ENCODE peak calls at places on chromosomes 2 and 18, in five cellular contexts. One of them, this sample, is unnamed.

GRCh38 chr2:173290046-173290445 is 64.6 kb upstream of the CDCA7 start:
- DNase-seq in M059J: no peak
- DNase-seq in heart right ventricle: no peak
- DNase-seq in tibial artery: no peak
- DNase-seq in NCI-H748 treated with DMSO at 0.1 percent for 48 hours: no peak
- DNase-seq in this sample: no peak

GRCh38 chr2:60352491-60353405 is 200.7 kb downstream of the BCL11A start:
- DNase-seq in NCI-H748 treated with DMSO at 0.1 percent for 48 hours: no peak
- DNase-seq in M059J: no peak
- DNase-seq in tibial artery: no peak
- DNase-seq in heart right ventricle: no peak
- DNase-seq in this sample: no peak

GRCh38 chr2:109260886-109261700 is 132.1 kb downstream of the SH3RF3 start:
- DNase-seq in M059J: peak
- DNase-seq in NCI-H748 treated with DMSO at 0.1 percent for 48 hours: peak
- DNase-seq in heart right ventricle: no peak
- DNase-seq in tibial artery: peak
- DNase-seq in this sample: peak

GRCh38 chr18:7038330-7038846 is 79.2 kb downstream of the LAMA1 start:
- DNase-seq in heart right ventricle: peak
- DNase-seq in M059J: peak
- DNase-seq in tibial artery: peak
- DNase-seq in NCI-H748 treated with DMSO at 0.1 percent for 48 hours: peak
- DNase-seq in this sample: peak

GRCh38 chr18:25052426-25052825 is 299.5 kb downstream of the ZNF521 start:
- DNase-seq in M059J: no peak
- DNase-seq in heart right ventricle: no peak
- DNase-seq in NCI-H748 treated with DMSO at 0.1 percent for 48 hours: no peak
- DNase-seq in tibial artery: no peak
- DNase-seq in this sample: no peak

GRCh38 chr2:176976766-176977165 is 235.8 kb upstream of the HNRNPA3 start:
- DNase-seq in tibial artery: no peak
- DNase-seq in M059J: no peak
- DNase-seq in NCI-H748 treated with DMSO at 0.1 percent for 48 hours: no peak
- DNase-seq in heart right ventricle: no peak
- DNase-seq in this sample: no peak

GRCh38 chr2:144681389-144681788 is 161.5 kb upstream of the ZEB2 start:
- DNase-seq in NCI-H748 treated with DMSO at 0.1 percent for 48 hours: no peak
- DNase-seq in tibial artery: no peak
- DNase-seq in heart right ventricle: no peak
- DNase-seq in M059J: no peak
- DNase-seq in this sample: no peak

GRCh38 chr2:119747311-119747710 is 12.4 kb upstream of the PTPN4 start:
- DNase-seq in NCI-H748 treated with DMSO at 0.1 percent for 48 hours: no peak
- DNase-seq in M059J: no peak
- DNase-seq in heart right ventricle: no peak
- DNase-seq in tibial artery: no peak
- DNase-seq in this sample: no peak

GRCh38 chr2:220228310-220229006 is 601.0 kb downstream of the SLC4A3 start:
- DNase-seq in tibial artery: no peak
- DNase-seq in NCI-H748 treated with DMSO at 0.1 percent for 48 hours: peak
- DNase-seq in M059J: peak
- DNase-seq in heart right ventricle: no peak
- DNase-seq in this sample: no peak

GRCh38 chr2:85748039-85748438 is 5.8 kb upstream of the ATOH8 start:
- DNase-seq in M059J: no peak
- DNase-seq in tibial artery: no peak
- DNase-seq in NCI-H748 treated with DMSO at 0.1 percent for 48 hours: no peak
- DNase-seq in heart right ventricle: no peak
- DNase-seq in this sample: no peak

GRCh38 chr2:11399113-11399762 is 54.8 kb upstream of the ROCK2 start:
- DNase-seq in tibial artery: no peak
- DNase-seq in NCI-H748 treated with DMSO at 0.1 percent for 48 hours: no peak
- DNase-seq in M059J: no peak
- DNase-seq in heart right ventricle: no peak
- DNase-seq in this sample: no peak

GRCh38 chr18:46324556-46324955 is 220.4 kb downstream of the HAUS1 start:
- DNase-seq in tibial artery: no peak
- DNase-seq in M059J: peak
- DNase-seq in NCI-H748 treated with DMSO at 0.1 percent for 48 hours: no peak
- DNase-seq in heart right ventricle: no peak
- DNase-seq in this sample: no peak

GRCh38 chr18:78128004-78128403 is 851.6 kb upstream of the SALL3 start:
- DNase-seq in NCI-H748 treated with DMSO at 0.1 percent for 48 hours: no peak
- DNase-seq in M059J: no peak
- DNase-seq in tibial artery: no peak
- DNase-seq in heart right ventricle: no peak
- DNase-seq in this sample: no peak

This sample was measured in left cardiac atrium.